ENCODE peak calls at places on chromosomes 2 and 18, in ten cellular contexts. One of them, this sample, is unnamed.
A peak's percentile ranks its signal among the peaks of the same experiment; 100 is the strongest.

GRCh38 chr2:47008381-47009280 is 93.0 kb upstream of the MCFD2 start:
- DNase-seq in GM23248: peak; percentile 42
- DNase-seq in colonic mucosa: no peak
- DNase-seq in PC-3: no peak
- DNase-seq in uterus: peak; percentile 74
- DNase-seq in hepatocyte: peak; percentile 43
- DNase-seq in CD8-positive, alpha-beta memory T cell: no peak
- DNase-seq in A673: peak; percentile 22
- DNase-seq in tibial artery: peak; percentile 75
- DNase-seq in upper lobe of left lung: no peak
- DNase-seq in this sample: peak; percentile 53

GRCh38 chr18:55265916-55266488 is 306.7 kb upstream of the CCDC68 start:
- DNase-seq in A673: peak; percentile 62
- DNase-seq in tibial artery: no peak
- DNase-seq in uterus: no peak
- DNase-seq in CD8-positive, alpha-beta memory T cell: no peak
- DNase-seq in GM23248: peak; percentile 37
- DNase-seq in PC-3: peak; percentile 67
- DNase-seq in upper lobe of left lung: no peak
- DNase-seq in hepatocyte: no peak
- DNase-seq in colonic mucosa: no peak
- DNase-seq in this sample: peak; percentile 80

GRCh38 chr2:20578895-20579825 is 71.7 kb downstream of the HS1BP3 start:
- DNase-seq in hepatocyte: peak; percentile 91
- DNase-seq in upper lobe of left lung: peak; percentile 65
- DNase-seq in tibial artery: peak; percentile 87
- DNase-seq in PC-3: peak; percentile 94
- DNase-seq in GM23248: peak; percentile 98
- DNase-seq in CD8-positive, alpha-beta memory T cell: no peak
- DNase-seq in uterus: peak; percentile 85
- DNase-seq in A673: peak; percentile 94
- DNase-seq in colonic mucosa: peak; percentile 39
- DNase-seq in this sample: peak; percentile 99

GRCh38 chr2:207334309-207334630 is 168.5 kb upstream of the KLF7 start:
- DNase-seq in colonic mucosa: no peak
- DNase-seq in hepatocyte: no peak
- DNase-seq in upper lobe of left lung: no peak
- DNase-seq in uterus: no peak
- DNase-seq in GM23248: no peak
- DNase-seq in tibial artery: no peak
- DNase-seq in A673: no peak
- DNase-seq in PC-3: no peak
- DNase-seq in CD8-positive, alpha-beta memory T cell: no peak
- DNase-seq in this sample: no peak

GRCh38 chr2:207724113-207724512 is 12.7 kb downstream of the CCNYL1 start:
- DNase-seq in GM23248: no peak
- DNase-seq in hepatocyte: no peak
- DNase-seq in upper lobe of left lung: no peak
- DNase-seq in tibial artery: no peak
- DNase-seq in colonic mucosa: no peak
- DNase-seq in uterus: no peak
- DNase-seq in PC-3: no peak
- DNase-seq in CD8-positive, alpha-beta memory T cell: no peak
- DNase-seq in A673: no peak
- DNase-seq in this sample: no peak

GRCh38 chr18:36942264-36942663 is 113.3 kb downstream of the KIAA1328 start:
- DNase-seq in GM23248: peak; percentile 49
- DNase-seq in PC-3: peak; percentile 45
- DNase-seq in CD8-positive, alpha-beta memory T cell: no peak
- DNase-seq in tibial artery: no peak
- DNase-seq in uterus: no peak
- DNase-seq in colonic mucosa: no peak
- DNase-seq in hepatocyte: peak; percentile 58
- DNase-seq in upper lobe of left lung: no peak
- DNase-seq in A673: peak; percentile 56
- DNase-seq in this sample: peak; percentile 33

GRCh38 chr18:63850010-63850409 is 37.5 kb upstream of the SERPINB2 start:
- DNase-seq in CD8-positive, alpha-beta memory T cell: no peak
- DNase-seq in colonic mucosa: no peak
- DNase-seq in hepatocyte: peak; percentile 50
- DNase-seq in uterus: no peak
- DNase-seq in tibial artery: no peak
- DNase-seq in PC-3: peak; percentile 79
- DNase-seq in upper lobe of left lung: no peak
- DNase-seq in A673: peak; percentile 77
- DNase-seq in GM23248: peak; percentile 58
- DNase-seq in this sample: peak; percentile 53

GRCh38 chr2:11901351-11902069 is 155.1 kb downstream of the LPIN1 start:
- DNase-seq in uterus: no peak
- DNase-seq in hepatocyte: no peak
- DNase-seq in CD8-positive, alpha-beta memory T cell: no peak
- DNase-seq in GM23248: no peak
- DNase-seq in tibial artery: no peak
- DNase-seq in colonic mucosa: no peak
- DNase-seq in A673: no peak
- DNase-seq in PC-3: no peak
- DNase-seq in upper lobe of left lung: no peak
- DNase-seq in this sample: no peak

GRCh38 chr2:7392076-7392787 is 475.0 kb downstream of the RNF144A start:
- DNase-seq in A673: no peak
- DNase-seq in hepatocyte: peak; percentile 11
- DNase-seq in upper lobe of left lung: no peak
- DNase-seq in GM23248: peak; percentile 50
- DNase-seq in CD8-positive, alpha-beta memory T cell: no peak
- DNase-seq in PC-3: peak; percentile 62
- DNase-seq in uterus: peak; percentile 32
- DNase-seq in colonic mucosa: no peak
- DNase-seq in tibial artery: no peak
- DNase-seq in this sample: no peak

GRCh38 chr2:75310915-75311314 is 111.6 kb upstream of the TACR1 start:
- DNase-seq in tibial artery: no peak
- DNase-seq in GM23248: peak; percentile 49
- DNase-seq in colonic mucosa: no peak
- DNase-seq in uterus: no peak
- DNase-seq in hepatocyte: no peak
- DNase-seq in CD8-positive, alpha-beta memory T cell: no peak
- DNase-seq in upper lobe of left lung: no peak
- DNase-seq in PC-3: peak; percentile 62
- DNase-seq in A673: no peak
- DNase-seq in this sample: no peak

GRCh38 chr2:20071397-20072383 is 20.3 kb upstream of the LAPTM4A start:
- DNase-seq in colonic mucosa: no peak
- DNase-seq in CD8-positive, alpha-beta memory T cell: no peak
- DNase-seq in A673: peak; percentile 65
- DNase-seq in GM23248: peak; percentile 95
- DNase-seq in upper lobe of left lung: peak; percentile 15
- DNase-seq in hepatocyte: peak; percentile 73
- DNase-seq in uterus: peak; percentile 71
- DNase-seq in tibial artery: peak; percentile 49
- DNase-seq in PC-3: peak; percentile 72
- DNase-seq in this sample: peak; percentile 63

GRCh38 chr2:133705287-133705686 is 137.0 kb upstream of the NCKAP5 start:
- DNase-seq in upper lobe of left lung: no peak
- DNase-seq in colonic mucosa: no peak
- DNase-seq in tibial artery: no peak
- DNase-seq in A673: no peak
- DNase-seq in GM23248: no peak
- DNase-seq in PC-3: no peak
- DNase-seq in uterus: no peak
- DNase-seq in hepatocyte: no peak
- DNase-seq in CD8-positive, alpha-beta memory T cell: no peak
- DNase-seq in this sample: no peak

GRCh38 chr18:7291046-7291445 is 60.2 kb downstream of the LRRC30 start:
- DNase-seq in tibial artery: no peak
- DNase-seq in A673: no peak
- DNase-seq in uterus: no peak
- DNase-seq in GM23248: no peak
- DNase-seq in CD8-positive, alpha-beta memory T cell: no peak
- DNase-seq in upper lobe of left lung: no peak
- DNase-seq in hepatocyte: no peak
- DNase-seq in colonic mucosa: no peak
- DNase-seq in PC-3: no peak
- DNase-seq in this sample: no peak

GRCh38 chr2:238314576-238314975 is 5.7 kb upstream of the TRAF3IP1 start:
- DNase-seq in upper lobe of left lung: no peak
- DNase-seq in GM23248: no peak
- DNase-seq in colonic mucosa: no peak
- DNase-seq in CD8-positive, alpha-beta memory T cell: no peak
- DNase-seq in tibial artery: no peak
- DNase-seq in hepatocyte: no peak
- DNase-seq in PC-3: no peak
- DNase-seq in uterus: no peak
- DNase-seq in A673: no peak
- DNase-seq in this sample: no peak

GRCh38 chr2:137411556-137411955 is 552.7 kb upstream of the HNMT start:
- DNase-seq in GM23248: no peak
- DNase-seq in colonic mucosa: no peak
- DNase-seq in A673: no peak
- DNase-seq in hepatocyte: peak; percentile 20
- DNase-seq in tibial artery: no peak
- DNase-seq in PC-3: peak; percentile 21
- DNase-seq in CD8-positive, alpha-beta memory T cell: no peak
- DNase-seq in upper lobe of left lung: no peak
- DNase-seq in uterus: no peak
- DNase-seq in this sample: no peak

GRCh38 chr2:210519594-210519993 is 36.8 kb upstream of the CPS1 start:
- DNase-seq in colonic mucosa: no peak
- DNase-seq in uterus: no peak
- DNase-seq in tibial artery: no peak
- DNase-seq in upper lobe of left lung: no peak
- DNase-seq in A673: no peak
- DNase-seq in hepatocyte: no peak
- DNase-seq in GM23248: peak; percentile 16
- DNase-seq in CD8-positive, alpha-beta memory T cell: no peak
- DNase-seq in PC-3: no peak
- DNase-seq in this sample: no peak

GRCh38 chr2:25960920-25961319 is 21.4 kb downstream of the KIF3C start:
- DNase-seq in uterus: no peak
- DNase-seq in colonic mucosa: no peak
- DNase-seq in GM23248: peak; percentile 54
- DNase-seq in hepatocyte: no peak
- DNase-seq in CD8-positive, alpha-beta memory T cell: no peak
- DNase-seq in tibial artery: no peak
- DNase-seq in A673: peak; percentile 86
- DNase-seq in upper lobe of left lung: no peak
- DNase-seq in PC-3: peak; percentile 87
- DNase-seq in this sample: peak; percentile 31

GRCh38 chr18:54961016-54961423 is 1.8 kb upstream of the CCDC68 start:
- DNase-seq in uterus: no peak
- DNase-seq in PC-3: no peak
- DNase-seq in upper lobe of left lung: no peak
- DNase-seq in colonic mucosa: no peak
- DNase-seq in CD8-positive, alpha-beta memory T cell: no peak
- DNase-seq in tibial artery: no peak
- DNase-seq in GM23248: no peak
- DNase-seq in A673: no peak
- DNase-seq in hepatocyte: no peak
- DNase-seq in this sample: no peak

GRCh38 chr2:231167745-231168459 is 30.5 kb upstream of the ARMC9 start:
- DNase-seq in upper lobe of left lung: no peak
- DNase-seq in uterus: no peak
- DNase-seq in A673: no peak
- DNase-seq in hepatocyte: no peak
- DNase-seq in tibial artery: no peak
- DNase-seq in PC-3: no peak
- DNase-seq in colonic mucosa: no peak
- DNase-seq in GM23248: no peak
- DNase-seq in CD8-positive, alpha-beta memory T cell: no peak
- DNase-seq in this sample: peak; percentile 60
- H3K36me3 ChIP-seq in upper lobe of left lung: peaks cover 74% of the 10 kb centered on the region
- H3K36me3 ChIP-seq in uterus: no peaks in the 10 kb centered on the region
- H3K36me3 ChIP-seq in A673: peaks cover 70% of the 10 kb centered on the region
- H3K36me3 ChIP-seq in hepatocyte: no peaks in the 10 kb centered on the region
- H3K36me3 ChIP-seq in tibial artery: peaks cover 38% of the 10 kb centered on the region
- H3K36me3 ChIP-seq in PC-3: peaks cover 71% of the 10 kb centered on the region
- H3K36me3 ChIP-seq in colonic mucosa: no peaks in the 10 kb centered on the region
- H3K36me3 ChIP-seq in GM23248: peaks cover 37% of the 10 kb centered on the region
- H3K36me3 ChIP-seq in CD8-positive, alpha-beta memory T cell: peaks cover 29% of the 10 kb centered on the region
- H3K36me3 ChIP-seq in this sample: peaks cover 18% of the 10 kb centered on the region

DNA sequence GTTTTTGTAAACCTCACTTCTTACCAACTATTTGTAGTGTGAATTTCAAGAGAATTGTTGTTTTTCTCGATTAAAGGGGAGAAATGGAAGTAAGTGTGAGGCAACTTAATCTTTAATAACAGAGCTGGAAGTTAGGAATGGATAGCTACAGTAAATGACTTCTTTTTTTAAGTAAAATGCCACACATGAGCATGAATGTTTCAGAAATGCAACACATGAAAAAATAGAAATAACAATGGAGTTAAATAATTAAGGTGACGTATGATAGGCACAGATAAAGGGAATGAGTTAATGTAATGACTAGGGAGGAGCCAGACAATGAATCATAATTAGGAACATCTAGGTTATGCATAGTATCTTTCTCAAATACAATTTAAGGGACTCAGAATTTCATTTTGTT is 3.4 kb downstream of the REL start:
- DNase-seq in hepatocyte: no peak
- DNase-seq in colonic mucosa: no peak
- DNase-seq in PC-3: no peak
- DNase-seq in uterus: no peak
- DNase-seq in upper lobe of left lung: no peak
- DNase-seq in tibial artery: no peak
- DNase-seq in A673: no peak
- DNase-seq in GM23248: peak; percentile 71
- DNase-seq in CD8-positive, alpha-beta memory T cell: no peak
- DNase-seq in this sample: no peak
- H3K36me3 ChIP-seq in hepatocyte: no peaks in the 10 kb centered on the region
- H3K36me3 ChIP-seq in colonic mucosa: no peaks in the 10 kb centered on the region
- H3K36me3 ChIP-seq in PC-3: no peaks in the 10 kb centered on the region
- H3K36me3 ChIP-seq in uterus: no peaks in the 10 kb centered on the region
- H3K36me3 ChIP-seq in upper lobe of left lung: no peaks in the 10 kb centered on the region
- H3K36me3 ChIP-seq in tibial artery: no peaks in the 10 kb centered on the region
- H3K36me3 ChIP-seq in A673: no peaks in the 10 kb centered on the region
- H3K36me3 ChIP-seq in GM23248: no peaks in the 10 kb centered on the region
- H3K36me3 ChIP-seq in CD8-positive, alpha-beta memory T cell: no peaks in the 10 kb centered on the region
- H3K36me3 ChIP-seq in this sample: no peaks in the 10 kb centered on the region

GRCh38 chr2:106153781-106154180 is 40.3 kb downstream of the UXS1 start:
- DNase-seq in hepatocyte: no peak
- DNase-seq in GM23248: no peak
- DNase-seq in tibial artery: no peak
- DNase-seq in A673: no peak
- DNase-seq in uterus: no peak
- DNase-seq in colonic mucosa: no peak
- DNase-seq in PC-3: no peak
- DNase-seq in CD8-positive, alpha-beta memory T cell: no peak
- DNase-seq in upper lobe of left lung: no peak
- DNase-seq in this sample: no peak
- H3K36me3 ChIP-seq in hepatocyte: peaks cover 5% of the 10 kb centered on the region
- H3K36me3 ChIP-seq in GM23248: peaks cover 8% of the 10 kb centered on the region
- H3K36me3 ChIP-seq in tibial artery: peaks cover 20% of the 10 kb centered on the region
- H3K36me3 ChIP-seq in A673: peaks cover 4% of the 10 kb centered on the region
- H3K36me3 ChIP-seq in uterus: no peaks in the 10 kb centered on the region
- H3K36me3 ChIP-seq in colonic mucosa: no peaks in the 10 kb centered on the region
- H3K36me3 ChIP-seq in PC-3: peaks cover 64% of the 10 kb centered on the region
- H3K36me3 ChIP-seq in CD8-positive, alpha-beta memory T cell: peaks cover 36% of the 10 kb centered on the region
- H3K36me3 ChIP-seq in upper lobe of left lung: peaks cover 15% of the 10 kb centered on the region
- H3K36me3 ChIP-seq in this sample: no peaks in the 10 kb centered on the region

DNA sequence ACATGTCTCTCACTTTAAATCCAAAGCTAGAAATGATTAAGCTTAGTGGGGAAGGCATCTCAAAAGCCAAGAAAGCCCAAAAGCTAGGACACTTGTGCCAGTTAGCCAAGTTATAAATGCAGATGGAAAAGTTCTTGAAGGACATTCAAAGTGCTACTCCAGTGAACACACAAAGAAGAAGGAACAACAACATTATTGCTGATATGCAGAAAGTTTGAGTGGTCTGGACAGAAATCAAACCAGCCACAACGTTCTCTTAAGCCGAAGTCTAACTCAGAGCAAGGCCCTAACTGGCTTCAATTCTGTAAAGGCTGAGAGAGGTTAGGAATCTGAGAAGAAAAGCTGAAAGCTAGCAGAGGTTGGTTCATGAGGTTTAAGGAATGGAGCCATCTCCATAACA is 49.0 kb downstream of the PPP4R1 start:
- DNase-seq in colonic mucosa: no peak
- DNase-seq in PC-3: no peak
- DNase-seq in tibial artery: no peak
- DNase-seq in uterus: no peak
- DNase-seq in A673: no peak
- DNase-seq in hepatocyte: no peak
- DNase-seq in CD8-positive, alpha-beta memory T cell: no peak
- DNase-seq in upper lobe of left lung: no peak
- DNase-seq in GM23248: no peak
- DNase-seq in this sample: no peak
- H3K36me3 ChIP-seq in colonic mucosa: no peaks in the 10 kb centered on the region
- H3K36me3 ChIP-seq in PC-3: peaks cover 68% of the 10 kb centered on the region
- H3K36me3 ChIP-seq in tibial artery: peaks cover 37% of the 10 kb centered on the region
- H3K36me3 ChIP-seq in uterus: no peaks in the 10 kb centered on the region
- H3K36me3 ChIP-seq in A673: peaks cover 35% of the 10 kb centered on the region
- H3K36me3 ChIP-seq in hepatocyte: no peaks in the 10 kb centered on the region
- H3K36me3 ChIP-seq in CD8-positive, alpha-beta memory T cell: peaks cover 16% of the 10 kb centered on the region
- H3K36me3 ChIP-seq in upper lobe of left lung: peaks cover 81% of the 10 kb centered on the region
- H3K36me3 ChIP-seq in GM23248: peaks cover 45% of the 10 kb centered on the region
- H3K36me3 ChIP-seq in this sample: peaks cover 45% of the 10 kb centered on the region